ENCODE peak calls at places on chromosomes 7 and 10, in nine cellular contexts. M is psoas muscle; H is left ventricle myocardium inferior; W is neural progenitor cell; L is heart left ventricle; Q is CD8-positive, alpha-beta memory T cell; T is GM23338; F is suprapubic skin; X is MM.1S. E is an unnamed sample.
A peak's percentile ranks its signal among the peaks of the same experiment; 100 is the strongest.

GRCh38 chr7:39428221-39428620 is 138.0 kb upstream of the YAE1 start:
- DNase-seq in M (no peak), H (no peak), W (no peak), L (no peak), Q (no peak), T (no peak), F (no peak), X (no peak), E (no peak)

GRCh38 chr10:103069453-103070331 is 123.4 kb downstream of the NT5C2 start:
- DNase-seq in M (peak; percentile 65), H (peak; percentile 36), W (peak; percentile 79), L (peak; percentile 68), Q (peak; percentile 83), T (peak; percentile 88), F (no peak), X (peak; percentile 79), E (peak; percentile 75)

GRCh38 chr10:58278274-58278961 is 9.5 kb downstream of the CISD1 start:
- DNase-seq in M (no peak), H (no peak), W (no peak), L (no peak), Q (no peak), T (no peak), F (no peak), X (no peak), E (no peak)

GRCh38 chr10:110206988-110207804 is at the start of gene MXI1:
- DNase-seq in M (peak; percentile 78), H (peak; percentile 83), W (peak; percentile 88), L (peak; percentile 86), Q (peak; percentile 58), T (peak; percentile 90), F (peak; percentile 83), X (peak; percentile 88), E (peak; percentile 86)

GRCh38 chr7:127758105-127758504 is 106.1 kb downstream of the SND1 start:
- DNase-seq in M (no peak), H (no peak), W (no peak), L (no peak), Q (no peak), T (no peak), F (no peak), X (no peak), E (no peak)

GRCh38 chr7:40884226-40884625 is 749.4 kb downstream of the SUGCT start:
- DNase-seq in M (no peak), H (no peak), W (no peak), L (no peak), Q (no peak), T (no peak), F (no peak), X (no peak), E (no peak)

GRCh38 chr7:90618880-90619279 is 22.8 kb downstream of the CDK14 start:
- DNase-seq in M (no peak), H (no peak), W (no peak), L (no peak), Q (no peak), T (no peak), F (no peak), X (no peak), E (no peak)

GRCh38 chr7:68978710-68979109 is 619.6 kb upstream of the AUTS2 start:
- DNase-seq in M (no peak), H (no peak), W (no peak), L (no peak), Q (no peak), T (no peak), F (no peak), X (no peak), E (no peak)

GRCh38 chr7:301291-302053 is 11.5 kb downstream of the FOXL3 start:
- DNase-seq in M (no peak), H (no peak), W (no peak), L (no peak), Q (no peak), T (no peak), F (peak; percentile 43), X (no peak), E (no peak)

GRCh38 chr7:70384891-70385290 is 747.1 kb upstream of the GALNT17 start:
- DNase-seq in M (no peak), H (no peak), W (no peak), L (no peak), Q (no peak), T (no peak), F (no peak), X (no peak), E (no peak)

GRCh38 chr7:43873300-43873699 is 4.0 kb upstream of the MRPS24 start:
- DNase-seq in M (peak; percentile 79), H (peak; percentile 46), W (no peak), L (peak; percentile 63), Q (no peak), T (no peak), F (peak; percentile 80), X (no peak), E (peak; percentile 73)

GRCh38 chr10:131833446-131834080 is 67.2 kb upstream of the PPP2R2D start:
- DNase-seq in M (peak; percentile 10), H (no peak), W (no peak), L (no peak), Q (no peak), T (no peak), F (peak; percentile 43), X (no peak), E (no peak)

GRCh38 chr7:127905491-127906330 is 125.5 kb downstream of the LRRC4 start:
- DNase-seq in M (no peak), H (no peak), W (no peak), L (no peak), Q (no peak), T (no peak), F (no peak), X (peak; percentile 37), E (no peak)

GRCh38 chr10:92517034-92517655 is 56.7 kb downstream of the IDE start:
- DNase-seq in M (no peak), H (no peak), W (peak; percentile 83), L (peak; percentile 55), Q (peak; percentile 76), T (peak; percentile 90), F (no peak), X (peak; percentile 80), E (no peak)

GRCh38 chr7:44114586-44115310 is 8.6 kb downstream of the POLD2 start:
- DNase-seq in M (peak; percentile 82), H (peak; percentile 69), W (no peak), L (peak; percentile 87), Q (no peak), T (no peak), F (no peak), X (no peak), E (peak; percentile 87)

GRCh38 chr7:82675396-82675795 is 231.8 kb upstream of the CACNA2D1 start:
- DNase-seq in M (no peak), H (no peak), W (no peak), L (no peak), Q (no peak), T (no peak), F (no peak), X (no peak), E (no peak)

GRCh38 chr7:118202056-118202455 is 18.1 kb downstream of the LSM8 start:
- DNase-seq in M (no peak), H (no peak), W (no peak), L (no peak), Q (no peak), T (no peak), F (no peak), X (no peak), E (no peak)

GRCh38 chr10:122492006-122492405 is 30.7 kb downstream of the HTRA1 start:
- DNase-seq in M (no peak), H (no peak), W (no peak), L (no peak), Q (no peak), T (no peak), F (no peak), X (no peak), E (no peak)

GRCh38 chr10:122490786-122491680 is 29.7 kb downstream of the HTRA1 start:
- DNase-seq in M (no peak), H (no peak), W (no peak), L (peak; percentile 18), Q (peak; percentile 57), T (peak; percentile 15), F (no peak), X (no peak), E (peak; percentile 70)

GRCh38 chr10:122492955-122493597 is 31.7 kb downstream of the HTRA1 start:
- DNase-seq in M (no peak), H (no peak), W (no peak), L (peak; percentile 50), Q (no peak), T (no peak), F (no peak), X (no peak), E (no peak)

GRCh38 chr10:122487231-122487765 is 25.9 kb downstream of the HTRA1 start:
- DNase-seq in M (no peak), H (no peak), W (peak; percentile 28), L (peak; percentile 34), Q (no peak), T (no peak), F (no peak), X (no peak), E (no peak)

GRCh38 chr10:122490268-122490667 is 28.9 kb downstream of the HTRA1 start:
- DNase-seq in M (no peak), H (no peak), W (no peak), L (no peak), Q (no peak), T (no peak), F (no peak), X (no peak), E (no peak)
- H3K4me3 ChIP-seq in M (no peak overlapping the region), H (no peak overlapping the region), W (no peak overlapping the region), L (no peak overlapping the region), Q (no peak overlapping the region), T (no peak overlapping the region), F (no peak overlapping the region), X (no peak overlapping the region), E (no peak overlapping the region)

DNA sequence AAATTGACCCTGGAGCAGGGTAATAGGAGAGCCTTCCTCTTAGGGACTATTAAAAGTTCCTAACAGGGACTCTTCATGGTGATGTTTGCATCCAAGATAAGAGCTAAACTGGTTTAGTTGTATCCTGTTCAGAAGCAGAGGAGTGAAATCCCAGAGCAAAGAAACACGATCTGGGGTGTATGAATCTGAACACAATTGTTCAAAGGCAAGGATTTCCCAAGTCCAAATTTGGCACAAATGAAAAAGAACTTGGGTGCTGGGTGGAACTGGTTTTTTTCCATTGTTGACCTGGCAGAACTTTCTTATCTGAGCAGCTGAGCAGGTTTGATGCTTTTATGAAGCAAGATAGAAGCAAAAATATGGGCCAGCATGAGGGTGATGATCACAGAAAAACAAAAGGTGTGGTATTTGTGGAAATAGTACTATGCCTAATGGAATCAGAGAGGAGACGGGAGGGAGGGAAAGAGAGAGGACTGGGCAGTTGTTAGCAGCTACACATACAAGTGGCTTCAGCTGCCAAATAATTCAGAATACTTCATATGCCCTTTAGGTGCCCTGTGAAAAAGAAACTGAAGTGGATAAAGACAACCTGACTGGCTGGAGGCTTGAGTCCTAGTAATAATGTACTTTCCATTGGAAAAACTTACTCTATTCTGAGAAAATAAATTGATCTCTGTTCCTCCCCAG is 6.1 kb downstream of the AGFG2 start:
- DNase-seq in M (no peak), H (no peak), W (no peak), L (no peak), Q (no peak), T (no peak), F (no peak), X (no peak), E (no peak)
- H3K4me1 ChIP-seq in M (peaks cover 29% of the 10 kb centered on the region), H (peaks cover 64% of the 10 kb centered on the region), W (peaks cover 25% of the 10 kb centered on the region), L (peaks cover 32% of the 10 kb centered on the region), Q (peaks cover 97% of the 10 kb centered on the region), T (peaks cover 57% of the 10 kb centered on the region), F (peaks cover 62% of the 10 kb centered on the region), X (no peaks in the 10 kb centered on the region), E (peaks cover 31% of the 10 kb centered on the region)

GRCh38 chr10:104253576-104254410 is 899 bp upstream of the GSTO1 start:
- DNase-seq in M (no peak), H (no peak), W (no peak), L (no peak), Q (no peak), T (peak; percentile 53), F (no peak), X (no peak), E (no peak)
- H3K27ac ChIP-seq in M (peak overlapping the region; percentile 99), H (peak overlapping the region; percentile 100), W (no peak overlapping the region), L (peak overlapping the region; percentile 99), Q (peak overlapping the region; percentile 76), T (peak overlapping the region; percentile 6), F (peak overlapping the region; percentile 98), X (no peak overlapping the region), E (peak overlapping the region; percentile 99)

GRCh38 chr10:79299397-79300370 is 47.6 kb upstream of the PPIF start:
- DNase-seq in M (no peak), H (no peak), W (no peak), L (no peak), Q (no peak), T (no peak), F (no peak), X (no peak), E (peak; percentile 69)
- H3K4me3 ChIP-seq in M (no peak overlapping the region), H (no peak overlapping the region), W (no peak overlapping the region), L (no peak overlapping the region), Q (no peak overlapping the region), T (no peak overlapping the region), F (no peak overlapping the region), X (no peak overlapping the region), E (no peak overlapping the region)

E was measured in right cardiac atrium.